ENCODE peak calls at places on chromosomes 16 and 17, in four cellular contexts. R is neural crest cell, Z is T-cell, X is type B pancreatic cell. U is an unnamed sample.

GRCh38 chr16:59913666-59914065 is 1179.5 kb upstream of the GOT2 start:
- DNase-seq in R (no peak), Z (no peak), X (no peak), U (no peak)

GRCh38 chr17:58136669-58137279 is 11.4 kb upstream of the OR4D1 start:
- DNase-seq in R (no peak), Z (no peak), X (no peak), U (no peak)

GRCh38 chr16:81376880-81377279 is 62.1 kb downstream of the GAN start:
- DNase-seq in R (no peak), Z (no peak), X (no peak), U (peak; percentile 6)

GRCh38 chr17:61997649-61998048 is 67.4 kb downstream of the MED13 start:
- DNase-seq in R (no peak), Z (no peak), X (no peak), U (no peak)

GRCh38 chr17:46785696-46786095 is 32.8 kb downstream of the WNT3 start:
- DNase-seq in R (no peak), Z (no peak), X (no peak), U (no peak)

GRCh38 chr16:25033852-25034251 is 18.7 kb upstream of the ARHGAP17 start:
- DNase-seq in R (no peak), Z (no peak), X (no peak), U (no peak)

GRCh38 chr17:83076930-83077329 is 2.5 kb upstream of the METRNL start:
- DNase-seq in R (no peak), Z (no peak), X (no peak), U (no peak)

GRCh38 chr16:88773812-88774291 is 11.2 kb downstream of the PIEZO1 start:
- DNase-seq in R (no peak), Z (no peak), X (no peak), U (no peak)

GRCh38 chr16:19085679-19086200 is 18.3 kb downstream of the COQ7 start:
- DNase-seq in R (no peak), Z (no peak), X (no peak), U (no peak)

GRCh38 chr16:25194285-25194878 is 22.4 kb upstream of the AQP8 start:
- DNase-seq in R (no peak), Z (no peak), X (no peak), U (no peak)

GRCh38 chr16:48946687-48947370 is 334.8 kb downstream of the CBLN1 start:
- DNase-seq in R (no peak), Z (no peak), X (no peak), U (no peak)

GRCh38 chr17:77189148-77189547 is 48.4 kb downstream of the SEC14L1 start:
- DNase-seq in R (no peak), Z (no peak), X (no peak), U (no peak)

GRCh38 chr17:1384881-1385280 is 15.1 kb downstream of the YWHAE start:
- DNase-seq in R (no peak), Z (no peak), X (no peak), U (no peak)

GRCh38 chr17:56593073-56593740 is at the start of gene NOG:
- DNase-seq in R (peak; percentile 44), Z (peak; percentile 44), X (peak; percentile 76), U (peak; percentile 40)

U was measured in cerebellum.